ENCODE peak calls at places on chromosomes 7 and 10, in eight cellular contexts. One of them, this sample, is unnamed. For H3K27me3, the result is how much of the 10 kb centered on the place peaks cover.

GRCh38 chr10:110918633-110919348 is at the start of gene BBIP1:
- DNase-seq in psoas muscle: peak
- DNase-seq in IMR-90: peak
- DNase-seq in colonic mucosa: no peak
- DNase-seq in GM06990: peak
- DNase-seq in right lobe of liver: peak
- DNase-seq in CD8-positive, alpha-beta T cell: no peak
- DNase-seq in kidney epithelial cell: peak
- DNase-seq in this sample: peak

GRCh38 chr10:96719205-96719604 is 1.1 kb downstream of the PIK3AP1 start:
- DNase-seq in colonic mucosa: no peak
- DNase-seq in GM06990: no peak
- DNase-seq in IMR-90: no peak
- DNase-seq in kidney epithelial cell: no peak
- DNase-seq in CD8-positive, alpha-beta T cell: no peak
- DNase-seq in right lobe of liver: no peak
- DNase-seq in psoas muscle: no peak
- DNase-seq in this sample: no peak

GRCh38 chr10:65811931-65812525 is 1113.8 kb upstream of the LRRTM3 start:
- DNase-seq in colonic mucosa: no peak
- DNase-seq in CD8-positive, alpha-beta T cell: no peak
- DNase-seq in kidney epithelial cell: no peak
- DNase-seq in GM06990: no peak
- DNase-seq in IMR-90: no peak
- DNase-seq in psoas muscle: peak
- DNase-seq in right lobe of liver: no peak
- DNase-seq in this sample: no peak

GRCh38 chr10:91146146-91146545 is 74.3 kb upstream of the PCGF5 start:
- DNase-seq in colonic mucosa: no peak
- DNase-seq in kidney epithelial cell: no peak
- DNase-seq in psoas muscle: no peak
- DNase-seq in CD8-positive, alpha-beta T cell: no peak
- DNase-seq in GM06990: no peak
- DNase-seq in IMR-90: no peak
- DNase-seq in right lobe of liver: no peak
- DNase-seq in this sample: no peak

GRCh38 chr10:65394898-65395297 is 1530.9 kb upstream of the LRRTM3 start:
- DNase-seq in right lobe of liver: no peak
- DNase-seq in kidney epithelial cell: peak
- DNase-seq in IMR-90: no peak
- DNase-seq in CD8-positive, alpha-beta T cell: no peak
- DNase-seq in psoas muscle: no peak
- DNase-seq in colonic mucosa: no peak
- DNase-seq in GM06990: no peak
- DNase-seq in this sample: no peak

GRCh38 chr7:82729172-82730030 is 285.8 kb upstream of the CACNA2D1 start:
- DNase-seq in kidney epithelial cell: peak
- DNase-seq in psoas muscle: no peak
- DNase-seq in colonic mucosa: no peak
- DNase-seq in right lobe of liver: no peak
- DNase-seq in CD8-positive, alpha-beta T cell: peak
- DNase-seq in GM06990: no peak
- DNase-seq in IMR-90: peak
- DNase-seq in this sample: no peak

GRCh38 chr10:118373786-118374185 is 31.7 kb upstream of the FAM204A start:
- DNase-seq in colonic mucosa: no peak
- DNase-seq in CD8-positive, alpha-beta T cell: no peak
- DNase-seq in GM06990: no peak
- DNase-seq in IMR-90: peak
- DNase-seq in psoas muscle: no peak
- DNase-seq in right lobe of liver: no peak
- DNase-seq in kidney epithelial cell: peak
- DNase-seq in this sample: peak

GRCh38 chr7:94089806-94090205 is 85.7 kb upstream of the BET1 start:
- DNase-seq in IMR-90: no peak
- DNase-seq in colonic mucosa: no peak
- DNase-seq in kidney epithelial cell: no peak
- DNase-seq in psoas muscle: no peak
- DNase-seq in CD8-positive, alpha-beta T cell: no peak
- DNase-seq in right lobe of liver: no peak
- DNase-seq in GM06990: no peak
- DNase-seq in this sample: no peak

GRCh38 chr10:97053285-97053684 is 132.5 kb downstream of the SLIT1 start:
- DNase-seq in right lobe of liver: no peak
- DNase-seq in GM06990: no peak
- DNase-seq in CD8-positive, alpha-beta T cell: no peak
- DNase-seq in colonic mucosa: no peak
- DNase-seq in IMR-90: no peak
- DNase-seq in kidney epithelial cell: no peak
- DNase-seq in psoas muscle: no peak
- DNase-seq in this sample: no peak

GRCh38 chr10:111360260-111360925 is 283.6 kb downstream of the ADRA2A start:
- DNase-seq in colonic mucosa: peak
- DNase-seq in IMR-90: no peak
- DNase-seq in psoas muscle: no peak
- DNase-seq in right lobe of liver: peak
- DNase-seq in GM06990: no peak
- DNase-seq in kidney epithelial cell: no peak
- DNase-seq in CD8-positive, alpha-beta T cell: no peak
- DNase-seq in this sample: peak

GRCh38 chr10:127527320-127527719 is 21.8 kb upstream of the NPS start:
- DNase-seq in right lobe of liver: no peak
- DNase-seq in GM06990: no peak
- DNase-seq in kidney epithelial cell: no peak
- DNase-seq in psoas muscle: no peak
- DNase-seq in CD8-positive, alpha-beta T cell: no peak
- DNase-seq in IMR-90: no peak
- DNase-seq in colonic mucosa: no peak
- DNase-seq in this sample: no peak

GRCh38 chr7:73974101-73974947 is 53.6 kb upstream of the ELN start:
- DNase-seq in kidney epithelial cell: no peak
- DNase-seq in colonic mucosa: peak
- DNase-seq in CD8-positive, alpha-beta T cell: no peak
- DNase-seq in psoas muscle: peak
- DNase-seq in GM06990: no peak
- DNase-seq in IMR-90: no peak
- DNase-seq in right lobe of liver: peak
- DNase-seq in this sample: no peak

GRCh38 chr7:95996174-95996573 is 223.8 kb downstream of the DYNC1I1 start:
- DNase-seq in right lobe of liver: no peak
- DNase-seq in kidney epithelial cell: no peak
- DNase-seq in colonic mucosa: no peak
- DNase-seq in CD8-positive, alpha-beta T cell: no peak
- DNase-seq in IMR-90: no peak
- DNase-seq in GM06990: no peak
- DNase-seq in psoas muscle: no peak
- DNase-seq in this sample: no peak

GRCh38 chr7:158037211-158037610 is 550.4 kb downstream of the PTPRN2 start:
- DNase-seq in psoas muscle: no peak
- DNase-seq in IMR-90: no peak
- DNase-seq in GM06990: no peak
- DNase-seq in kidney epithelial cell: no peak
- DNase-seq in right lobe of liver: no peak
- DNase-seq in colonic mucosa: no peak
- DNase-seq in CD8-positive, alpha-beta T cell: no peak
- DNase-seq in this sample: no peak

GRCh38 chr10:124273141-124273540 is 145.6 kb downstream of the OAT start:
- DNase-seq in CD8-positive, alpha-beta T cell: no peak
- DNase-seq in GM06990: no peak
- DNase-seq in kidney epithelial cell: no peak
- DNase-seq in colonic mucosa: no peak
- DNase-seq in psoas muscle: no peak
- DNase-seq in IMR-90: no peak
- DNase-seq in right lobe of liver: no peak
- DNase-seq in this sample: no peak

GRCh38 chr10:79264942-79265341 is 82.3 kb upstream of the PPIF start:
- DNase-seq in kidney epithelial cell: no peak
- DNase-seq in IMR-90: peak
- DNase-seq in psoas muscle: peak
- DNase-seq in CD8-positive, alpha-beta T cell: no peak
- DNase-seq in right lobe of liver: no peak
- DNase-seq in colonic mucosa: no peak
- DNase-seq in GM06990: no peak
- DNase-seq in this sample: no peak

GRCh38 chr10:35998036-35998435 is 355.9 kb upstream of the FZD8 start:
- DNase-seq in GM06990: no peak
- DNase-seq in IMR-90: no peak
- DNase-seq in kidney epithelial cell: no peak
- DNase-seq in right lobe of liver: no peak
- DNase-seq in psoas muscle: no peak
- DNase-seq in colonic mucosa: no peak
- DNase-seq in CD8-positive, alpha-beta T cell: no peak
- DNase-seq in this sample: peak

GRCh38 chr7:142063551-142064442 is 47.7 kb upstream of the MGAM2 start:
- DNase-seq in colonic mucosa: no peak
- DNase-seq in GM06990: no peak
- DNase-seq in IMR-90: no peak
- DNase-seq in psoas muscle: no peak
- DNase-seq in right lobe of liver: no peak
- DNase-seq in kidney epithelial cell: no peak
- DNase-seq in CD8-positive, alpha-beta T cell: no peak
- DNase-seq in this sample: no peak

GRCh38 chr10:43076876-43077420 is at the start of gene RET:
- DNase-seq in IMR-90: no peak
- DNase-seq in psoas muscle: peak
- DNase-seq in GM06990: peak
- DNase-seq in right lobe of liver: no peak
- DNase-seq in colonic mucosa: peak
- DNase-seq in CD8-positive, alpha-beta T cell: no peak
- DNase-seq in kidney epithelial cell: no peak
- DNase-seq in this sample: no peak

DNA sequence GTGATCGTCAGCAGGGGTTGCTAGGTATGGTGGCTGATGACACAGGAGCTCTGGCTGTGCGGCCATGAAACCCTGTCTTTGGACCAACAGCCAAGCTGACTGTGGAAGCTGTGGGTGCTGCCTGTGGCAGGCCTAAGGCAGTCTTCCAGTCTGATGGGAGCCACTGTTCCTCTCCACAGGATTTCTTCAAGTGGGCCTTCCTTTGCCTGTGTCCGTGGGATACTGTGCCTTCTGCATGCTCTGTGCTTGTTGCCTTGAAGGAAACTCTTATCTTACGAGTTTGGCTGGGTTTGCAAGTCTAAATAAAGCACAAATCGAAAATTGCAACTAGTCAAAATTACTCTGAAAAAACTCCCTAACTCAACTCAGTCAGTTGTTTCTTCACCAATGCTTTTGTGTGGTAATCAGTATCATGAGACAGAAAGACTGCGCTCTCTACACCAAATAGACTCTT is 101.9 kb upstream of the PDLIM1 start:
- DNase-seq in GM06990: peak
- DNase-seq in kidney epithelial cell: no peak
- DNase-seq in right lobe of liver: no peak
- DNase-seq in IMR-90: no peak
- DNase-seq in colonic mucosa: no peak
- DNase-seq in psoas muscle: no peak
- DNase-seq in CD8-positive, alpha-beta T cell: no peak
- DNase-seq in this sample: no peak
- H3K4me3 ChIP-seq in GM06990: no peak
- H3K4me3 ChIP-seq in kidney epithelial cell: no peak
- H3K4me3 ChIP-seq in right lobe of liver: no peak
- H3K4me3 ChIP-seq in IMR-90: no peak
- H3K4me3 ChIP-seq in colonic mucosa: no peak
- H3K4me3 ChIP-seq in psoas muscle: no peak
- H3K4me3 ChIP-seq in CD8-positive, alpha-beta T cell: no peak
- H3K4me3 ChIP-seq in this sample: no peak

GRCh38 chr7:77699056-77699455 is 2.8 kb downstream of the RSBN1L start:
- DNase-seq in IMR-90: no peak
- DNase-seq in right lobe of liver: no peak
- DNase-seq in GM06990: peak
- DNase-seq in colonic mucosa: no peak
- DNase-seq in kidney epithelial cell: no peak
- DNase-seq in CD8-positive, alpha-beta T cell: no peak
- DNase-seq in psoas muscle: no peak
- DNase-seq in this sample: no peak

GRCh38 chr7:77697535-77697831 is 1.2 kb downstream of the RSBN1L start:
- DNase-seq in GM06990: peak
- DNase-seq in IMR-90: no peak
- DNase-seq in colonic mucosa: no peak
- DNase-seq in right lobe of liver: peak
- DNase-seq in kidney epithelial cell: no peak
- DNase-seq in psoas muscle: peak
- DNase-seq in CD8-positive, alpha-beta T cell: no peak
- DNase-seq in this sample: no peak

GRCh38 chr7:77696057-77696642 is at the start of gene RSBN1L:
- DNase-seq in kidney epithelial cell: peak
- DNase-seq in IMR-90: peak
- DNase-seq in CD8-positive, alpha-beta T cell: peak
- DNase-seq in colonic mucosa: peak
- DNase-seq in right lobe of liver: peak
- DNase-seq in psoas muscle: peak
- DNase-seq in GM06990: peak
- DNase-seq in this sample: peak

GRCh38 chr7:77698042-77698625 is 1.9 kb downstream of the RSBN1L start:
- DNase-seq in kidney epithelial cell: no peak
- DNase-seq in CD8-positive, alpha-beta T cell: no peak
- DNase-seq in right lobe of liver: no peak
- DNase-seq in IMR-90: no peak
- DNase-seq in GM06990: peak
- DNase-seq in colonic mucosa: no peak
- DNase-seq in psoas muscle: no peak
- DNase-seq in this sample: no peak

GRCh38 chr7:77696643-77697534 is 630 bp downstream of the RSBN1L start:
- DNase-seq in right lobe of liver: peak
- DNase-seq in IMR-90: peak
- DNase-seq in CD8-positive, alpha-beta T cell: peak
- DNase-seq in colonic mucosa: peak
- DNase-seq in kidney epithelial cell: no peak
- DNase-seq in GM06990: peak
- DNase-seq in psoas muscle: peak
- DNase-seq in this sample: no peak
- TF ChIP-seq CTCF in right lobe of liver: peak
- TF ChIP-seq CTCF in IMR-90: no peak
- TF ChIP-seq CTCF in CD8-positive, alpha-beta T cell: no peak
- TF ChIP-seq CTCF in colonic mucosa: no peak
- TF ChIP-seq CTCF in kidney epithelial cell: no peak
- TF ChIP-seq CTCF in GM06990: no peak
- TF ChIP-seq CTCF in psoas muscle: no peak
- TF ChIP-seq CTCF in this sample: no peak

DNA sequence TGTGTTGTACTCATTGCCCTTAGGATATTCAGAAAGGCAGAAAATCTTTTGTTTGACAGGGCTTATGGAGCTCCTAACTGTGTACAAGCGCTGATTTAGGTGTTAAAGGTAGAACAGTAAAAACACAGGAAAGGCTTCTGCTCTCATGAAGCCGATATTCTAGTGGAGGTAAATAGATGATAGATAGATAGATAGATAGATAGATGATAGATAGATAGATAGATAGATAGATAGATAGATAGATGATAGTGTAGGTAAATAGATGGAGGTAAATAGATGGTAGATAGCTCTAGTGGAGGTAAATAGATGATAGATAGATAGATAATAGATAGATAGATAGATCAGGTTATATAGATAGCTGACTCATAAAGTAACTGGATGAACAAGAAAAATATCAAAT is 39.4 kb upstream of the NPY start:
- DNase-seq in kidney epithelial cell: no peak
- DNase-seq in IMR-90: no peak
- DNase-seq in colonic mucosa: no peak
- DNase-seq in CD8-positive, alpha-beta T cell: no peak
- DNase-seq in GM06990: no peak
- DNase-seq in right lobe of liver: no peak
- DNase-seq in psoas muscle: no peak
- DNase-seq in this sample: no peak
- H3K27me3 ChIP-seq in kidney epithelial cell: under half
- H3K27me3 ChIP-seq in IMR-90: under half
- H3K27me3 ChIP-seq in colonic mucosa: under half
- H3K27me3 ChIP-seq in CD8-positive, alpha-beta T cell: under half
- H3K27me3 ChIP-seq in GM06990: under half
- H3K27me3 ChIP-seq in right lobe of liver: under half
- H3K27me3 ChIP-seq in psoas muscle: under half
- H3K27me3 ChIP-seq in this sample: under half

GRCh38 chr10:33609546-33609945 is 275.1 kb upstream of the NRP1 start:
- DNase-seq in colonic mucosa: no peak
- DNase-seq in CD8-positive, alpha-beta T cell: no peak
- DNase-seq in GM06990: no peak
- DNase-seq in kidney epithelial cell: no peak
- DNase-seq in psoas muscle: no peak
- DNase-seq in right lobe of liver: no peak
- DNase-seq in IMR-90: no peak
- DNase-seq in this sample: no peak
- H3K4me3 ChIP-seq in colonic mucosa: no peak
- H3K4me3 ChIP-seq in CD8-positive, alpha-beta T cell: no peak
- H3K4me3 ChIP-seq in GM06990: no peak
- H3K4me3 ChIP-seq in kidney epithelial cell: no peak
- H3K4me3 ChIP-seq in psoas muscle: no peak
- H3K4me3 ChIP-seq in right lobe of liver: no peak
- H3K4me3 ChIP-seq in IMR-90: no peak
- H3K4me3 ChIP-seq in this sample: no peak

This sample was measured in BJ.